ENCODE peak calls at places on chromosomes 11 and 22, in six cellular contexts. H, C, I, K, O and X are unnamed samples.

GRCh38 chr22:26690654-26691376 is 33.4 kb downstream of the MIAT start:
- DNase-seq in H (no peak), C (no peak), I (no peak), K (no peak), O (no peak), X (no peak)

GRCh38 chr11:70016666-70017347 is 61.3 kb upstream of the ANO1 start:
- DNase-seq in H (no peak), O (no peak), I (no peak), K (peak; percentile 94), C (no peak), X (peak; percentile 62)

GRCh38 chr22:36026741-36027140 is 1.9 kb downstream of the RBFOX2 start:
- DNase-seq in H (no peak), O (no peak), C (no peak), K (peak; percentile 48), I (no peak), X (peak; percentile 58)

GRCh38 chr11:16158426-16158994 is 197.8 kb downstream of the SOX6 start:
- DNase-seq in O (no peak), K (no peak), H (no peak), C (no peak), I (no peak), X (no peak)

GRCh38 chr22:34490911-34491310 is 570.6 kb upstream of the LARGE1 start:
- DNase-seq in I (no peak), O (no peak), H (no peak), K (no peak), C (no peak), X (no peak)

GRCh38 chr11:102120006-102120405 is 9.8 kb downstream of the YAP1 start:
- DNase-seq in C (no peak), K (peak; percentile 32), O (no peak), I (no peak), H (no peak), X (peak; percentile 45)

GRCh38 chr11:33160147-33160546 is 1.1 kb downstream of the CSTF3 start:
- DNase-seq in H (no peak), C (no peak), K (peak; percentile 47), I (peak; percentile 54), O (no peak), X (peak; percentile 37)

GRCh38 chr22:33919591-33920501 is at the start of gene LARGE1:
- DNase-seq in I (peak; percentile 47), C (peak; percentile 64), O (peak; percentile 65), H (no peak), K (peak; percentile 39), X (peak; percentile 28)

GRCh38 chr22:30047364-30047738 is 32.9 kb upstream of the HORMAD2 start:
- DNase-seq in O (no peak), I (no peak), H (no peak), C (peak; percentile 38), K (no peak), X (peak; percentile 4)

GRCh38 chr11:1823376-1824220 is 11.2 kb upstream of the SYT8 start:
- DNase-seq in H (no peak), K (no peak), O (no peak), I (no peak), C (no peak), X (no peak)

GRCh38 chr11:3981084-3981633 is 113.4 kb upstream of the RRM1 start:
- DNase-seq in H (no peak), K (no peak), C (no peak), O (no peak), I (no peak), X (no peak)

GRCh38 chr11:17595526-17596309 is 48.7 kb downstream of the OTOG start:
- DNase-seq in C (peak; percentile 12), O (no peak), K (no peak), I (no peak), H (no peak), X (no peak)

GRCh38 chr22:37462983-37463382 is 23.2 kb downstream of the MFNG start:
- DNase-seq in H (no peak), I (no peak), K (no peak), O (peak; percentile 36), C (peak; percentile 72), X (peak; percentile 23)

GRCh38 chr11:95585071-95585751 is 204.4 kb downstream of the FAM76B start:
- DNase-seq in K (peak; percentile 84), C (no peak), O (no peak), I (no peak), H (no peak), X (peak; percentile 64)

GRCh38 chr11:43789700-43790443 is 90.8 kb upstream of the ALKBH3 start:
- DNase-seq in I (no peak), O (no peak), C (no peak), K (peak; percentile 79), H (no peak), X (peak; percentile 68)